ENCODE peak calls at places on chromosomes 1 and 21, in seven cellular contexts. One of them, this sample, is unnamed. For H3K4me1, the result is how much of the 10 kb centered on the place peaks cover.

GRCh38 chr1:70210820-70211219 is 5.4 kb upstream of the LRRC40 start:
- DNase-seq in IMR-90: peak
- DNase-seq in neural progenitor cell: no peak
- DNase-seq in GM23248: peak
- DNase-seq in OCI-LY7: no peak
- DNase-seq in MM.1S: no peak
- DNase-seq in mammary epithelial cell: no peak
- DNase-seq in this sample: no peak

GRCh38 chr21:42614391-42614790 is 39.0 kb upstream of the PDE9A start:
- DNase-seq in MM.1S: no peak
- DNase-seq in IMR-90: no peak
- DNase-seq in OCI-LY7: no peak
- DNase-seq in GM23248: no peak
- DNase-seq in neural progenitor cell: no peak
- DNase-seq in mammary epithelial cell: peak
- DNase-seq in this sample: no peak

GRCh38 chr1:221284028-221284427 is 404.8 kb downstream of the HLX start:
- DNase-seq in neural progenitor cell: no peak
- DNase-seq in OCI-LY7: no peak
- DNase-seq in IMR-90: peak
- DNase-seq in mammary epithelial cell: peak
- DNase-seq in GM23248: peak
- DNase-seq in MM.1S: peak
- DNase-seq in this sample: no peak

GRCh38 chr1:165525708-165526107 is 18.1 kb upstream of the LRRC52 start:
- DNase-seq in neural progenitor cell: no peak
- DNase-seq in OCI-LY7: no peak
- DNase-seq in GM23248: no peak
- DNase-seq in mammary epithelial cell: no peak
- DNase-seq in MM.1S: no peak
- DNase-seq in IMR-90: no peak
- DNase-seq in this sample: no peak

GRCh38 chr1:26994772-26995625 is 1.5 kb downstream of the TRNP1 start:
- DNase-seq in MM.1S: no peak
- DNase-seq in IMR-90: no peak
- DNase-seq in OCI-LY7: peak
- DNase-seq in mammary epithelial cell: peak
- DNase-seq in GM23248: peak
- DNase-seq in neural progenitor cell: no peak
- DNase-seq in this sample: peak

GRCh38 chr1:51877434-51878306 is 857 bp downstream of the NRDC start:
- DNase-seq in neural progenitor cell: no peak
- DNase-seq in OCI-LY7: peak
- DNase-seq in IMR-90: peak
- DNase-seq in mammary epithelial cell: peak
- DNase-seq in MM.1S: peak
- DNase-seq in GM23248: peak
- DNase-seq in this sample: peak

GRCh38 chr1:228271701-228272251 is 63.9 kb downstream of the OBSCN start:
- DNase-seq in OCI-LY7: no peak
- DNase-seq in GM23248: no peak
- DNase-seq in neural progenitor cell: no peak
- DNase-seq in IMR-90: no peak
- DNase-seq in mammary epithelial cell: no peak
- DNase-seq in MM.1S: no peak
- DNase-seq in this sample: peak

GRCh38 chr1:54340876-54341275 is 65.3 kb downstream of the SSBP3 start:
- DNase-seq in IMR-90: no peak
- DNase-seq in MM.1S: no peak
- DNase-seq in neural progenitor cell: peak
- DNase-seq in GM23248: no peak
- DNase-seq in mammary epithelial cell: no peak
- DNase-seq in OCI-LY7: no peak
- DNase-seq in this sample: no peak

GRCh38 chr1:231211005-231211857 is 29.8 kb upstream of the GNPAT start:
- DNase-seq in GM23248: peak
- DNase-seq in mammary epithelial cell: peak
- DNase-seq in MM.1S: peak
- DNase-seq in OCI-LY7: peak
- DNase-seq in neural progenitor cell: peak
- DNase-seq in IMR-90: peak
- DNase-seq in this sample: peak

GRCh38 chr1:209692745-209693504 is 11.7 kb upstream of the HSD11B1 start:
- DNase-seq in mammary epithelial cell: peak
- DNase-seq in IMR-90: peak
- DNase-seq in GM23248: peak
- DNase-seq in MM.1S: peak
- DNase-seq in OCI-LY7: peak
- DNase-seq in neural progenitor cell: peak
- DNase-seq in this sample: peak

GRCh38 chr1:109765896-109766615 is 2.3 kb upstream of the EPS8L3 start:
- DNase-seq in IMR-90: no peak
- DNase-seq in neural progenitor cell: no peak
- DNase-seq in OCI-LY7: no peak
- DNase-seq in GM23248: no peak
- DNase-seq in mammary epithelial cell: no peak
- DNase-seq in MM.1S: no peak
- DNase-seq in this sample: no peak

GRCh38 chr21:36916718-36917117 is 49.8 kb downstream of the HLCS start:
- DNase-seq in OCI-LY7: no peak
- DNase-seq in MM.1S: peak
- DNase-seq in GM23248: no peak
- DNase-seq in mammary epithelial cell: no peak
- DNase-seq in neural progenitor cell: peak
- DNase-seq in IMR-90: no peak
- DNase-seq in this sample: no peak

GRCh38 chr1:147496571-147496970 is 44.7 kb upstream of the BCL9 start:
- DNase-seq in OCI-LY7: peak
- DNase-seq in IMR-90: peak
- DNase-seq in neural progenitor cell: peak
- DNase-seq in MM.1S: no peak
- DNase-seq in GM23248: peak
- DNase-seq in mammary epithelial cell: no peak
- DNase-seq in this sample: peak

GRCh38 chr1:85606414-85606800 is 25.8 kb downstream of the CCN1 start:
- DNase-seq in MM.1S: no peak
- DNase-seq in GM23248: peak
- DNase-seq in neural progenitor cell: no peak
- DNase-seq in OCI-LY7: no peak
- DNase-seq in mammary epithelial cell: peak
- DNase-seq in IMR-90: peak
- DNase-seq in this sample: no peak

GRCh38 chr1:229293528-229294204 is 22.8 kb downstream of the RAB4A start:
- DNase-seq in IMR-90: no peak
- DNase-seq in mammary epithelial cell: no peak
- DNase-seq in MM.1S: no peak
- DNase-seq in OCI-LY7: no peak
- DNase-seq in neural progenitor cell: no peak
- DNase-seq in GM23248: no peak
- DNase-seq in this sample: no peak

GRCh38 chr21:14366998-14367397 is 15.9 kb downstream of the HSPA13 start:
- DNase-seq in OCI-LY7: no peak
- DNase-seq in neural progenitor cell: no peak
- DNase-seq in MM.1S: no peak
- DNase-seq in mammary epithelial cell: no peak
- DNase-seq in GM23248: no peak
- DNase-seq in IMR-90: no peak
- DNase-seq in this sample: no peak

GRCh38 chr1:109762821-109763645 is 690 bp downstream of the EPS8L3 start:
- DNase-seq in IMR-90: peak
- DNase-seq in MM.1S: no peak
- DNase-seq in GM23248: peak
- DNase-seq in OCI-LY7: no peak
- DNase-seq in mammary epithelial cell: peak
- DNase-seq in neural progenitor cell: no peak
- DNase-seq in this sample: no peak

GRCh38 chr1:63223426-63223825 is 98.9 kb upstream of the FOXD3 start:
- DNase-seq in neural progenitor cell: no peak
- DNase-seq in mammary epithelial cell: no peak
- DNase-seq in IMR-90: no peak
- DNase-seq in MM.1S: no peak
- DNase-seq in OCI-LY7: no peak
- DNase-seq in GM23248: no peak
- DNase-seq in this sample: no peak

GRCh38 chr1:225896937-225897549 is 8.1 kb upstream of the LEFTY1 start:
- DNase-seq in OCI-LY7: peak
- DNase-seq in mammary epithelial cell: peak
- DNase-seq in IMR-90: peak
- DNase-seq in MM.1S: peak
- DNase-seq in neural progenitor cell: no peak
- DNase-seq in GM23248: no peak
- DNase-seq in this sample: no peak

GRCh38 chr1:46812996-46813857 is 14.4 kb downstream of the CYP4B1 start:
- DNase-seq in OCI-LY7: no peak
- DNase-seq in neural progenitor cell: no peak
- DNase-seq in GM23248: no peak
- DNase-seq in mammary epithelial cell: no peak
- DNase-seq in IMR-90: no peak
- DNase-seq in MM.1S: no peak
- DNase-seq in this sample: no peak

GRCh38 chr1:46813858-46814396 is 15.1 kb downstream of the CYP4B1 start:
- DNase-seq in mammary epithelial cell: no peak
- DNase-seq in GM23248: no peak
- DNase-seq in MM.1S: no peak
- DNase-seq in neural progenitor cell: no peak
- DNase-seq in IMR-90: no peak
- DNase-seq in OCI-LY7: no peak
- DNase-seq in this sample: no peak

GRCh38 chr1:46811053-46811452 is 12.2 kb downstream of the CYP4B1 start:
- DNase-seq in OCI-LY7: no peak
- DNase-seq in IMR-90: no peak
- DNase-seq in mammary epithelial cell: no peak
- DNase-seq in neural progenitor cell: no peak
- DNase-seq in MM.1S: no peak
- DNase-seq in GM23248: no peak
- DNase-seq in this sample: no peak

GRCh38 chr1:46810596-46810995 is 11.8 kb downstream of the CYP4B1 start:
- DNase-seq in IMR-90: no peak
- DNase-seq in mammary epithelial cell: no peak
- DNase-seq in GM23248: no peak
- DNase-seq in MM.1S: no peak
- DNase-seq in OCI-LY7: no peak
- DNase-seq in neural progenitor cell: no peak
- DNase-seq in this sample: no peak

DNA sequence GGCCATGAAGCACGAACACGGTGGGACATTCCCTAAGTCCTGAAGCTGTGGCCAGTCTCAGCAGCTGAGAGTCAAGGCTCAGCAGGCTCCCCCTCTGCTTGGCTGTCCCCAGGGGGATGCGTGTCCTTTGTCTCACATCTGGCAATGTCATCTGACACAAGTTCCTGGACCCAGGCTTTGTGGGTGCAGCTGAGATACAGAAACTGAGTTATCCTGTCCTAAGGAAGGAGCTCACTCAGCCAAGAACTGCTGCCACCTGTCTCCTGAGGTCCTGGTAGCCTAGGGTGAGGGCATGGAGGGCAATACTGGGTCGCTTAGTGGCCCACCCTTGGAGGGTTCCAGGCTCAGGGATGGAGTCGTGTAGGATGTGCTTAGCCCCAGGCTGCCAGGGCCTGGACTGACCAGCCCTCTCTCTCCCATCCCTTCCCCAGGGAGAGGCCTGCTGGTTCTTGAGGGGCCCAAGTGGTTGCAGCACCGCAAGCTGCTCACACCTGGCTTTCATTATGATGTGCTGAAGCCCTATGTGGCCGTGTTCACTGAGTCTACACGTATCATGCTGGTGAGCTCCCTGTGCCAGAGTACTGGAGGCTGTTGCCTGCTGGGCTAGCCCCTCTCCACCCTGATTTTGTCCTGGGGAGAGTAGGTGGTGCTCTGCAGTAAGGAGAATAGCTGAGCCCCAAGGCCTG is 13.4 kb downstream of the CYP4B1 start:
- DNase-seq in GM23248: no peak
- DNase-seq in IMR-90: no peak
- DNase-seq in neural progenitor cell: no peak
- DNase-seq in OCI-LY7: no peak
- DNase-seq in mammary epithelial cell: no peak
- DNase-seq in MM.1S: no peak
- DNase-seq in this sample: no peak
- H2AFZ ChIP-seq in GM23248: no peak
- H2AFZ ChIP-seq in IMR-90: no peak
- H2AFZ ChIP-seq in neural progenitor cell: no peak
- H2AFZ ChIP-seq in OCI-LY7: no peak
- H2AFZ ChIP-seq in mammary epithelial cell: no peak
- H2AFZ ChIP-seq in MM.1S: no peak
- H2AFZ ChIP-seq in this sample: no peak

DNA sequence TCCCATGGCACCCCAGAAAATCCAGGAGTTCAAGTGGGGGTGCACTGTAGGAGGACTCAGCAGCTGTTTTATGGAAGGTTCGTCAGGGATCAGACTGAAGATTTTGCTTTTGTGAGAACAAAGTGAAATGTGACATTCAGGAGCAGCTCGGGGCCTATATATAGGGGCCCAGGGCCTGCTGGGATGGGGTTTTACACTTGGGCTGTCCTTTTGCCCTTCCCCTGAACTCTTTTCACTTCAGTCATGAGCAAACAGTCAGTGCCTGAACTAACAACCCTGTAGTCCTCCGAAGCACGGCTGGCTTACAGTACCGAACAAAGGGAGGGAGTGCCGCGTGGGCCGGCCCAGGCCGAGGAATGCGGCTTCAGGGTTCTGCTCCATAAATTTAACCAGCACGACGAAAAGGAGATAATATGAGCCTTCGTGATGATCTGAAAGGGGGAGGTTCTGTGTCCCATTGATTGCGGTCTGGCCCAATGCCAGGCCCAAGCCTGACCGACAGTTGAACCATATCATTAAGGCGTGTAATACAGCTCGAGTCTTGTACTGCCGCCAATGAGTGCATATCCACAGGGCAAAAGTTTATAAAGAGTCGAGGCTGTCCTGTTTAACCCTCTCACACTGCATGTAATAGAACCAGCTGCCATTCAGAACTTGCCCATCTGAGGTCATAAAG is 139.9 kb downstream of the DHRS3 start:
- DNase-seq in IMR-90: peak
- DNase-seq in neural progenitor cell: peak
- DNase-seq in GM23248: peak
- DNase-seq in mammary epithelial cell: peak
- DNase-seq in MM.1S: no peak
- DNase-seq in OCI-LY7: no peak
- DNase-seq in this sample: no peak
- H3K4me1 ChIP-seq in IMR-90: under half
- H3K4me1 ChIP-seq in neural progenitor cell: under half
- H3K4me1 ChIP-seq in GM23248: under half
- H3K4me1 ChIP-seq in mammary epithelial cell: half or more
- H3K4me1 ChIP-seq in MM.1S: under half
- H3K4me1 ChIP-seq in OCI-LY7: under half
- H3K4me1 ChIP-seq in this sample: under half

GRCh38 chr1:167266965-167267364 is 46.3 kb downstream of the POU2F1 start:
- DNase-seq in MM.1S: no peak
- DNase-seq in IMR-90: no peak
- DNase-seq in OCI-LY7: no peak
- DNase-seq in neural progenitor cell: no peak
- DNase-seq in GM23248: no peak
- DNase-seq in mammary epithelial cell: no peak
- DNase-seq in this sample: no peak
- H2AFZ ChIP-seq in MM.1S: no peak
- H2AFZ ChIP-seq in IMR-90: no peak
- H2AFZ ChIP-seq in OCI-LY7: no peak
- H2AFZ ChIP-seq in neural progenitor cell: no peak
- H2AFZ ChIP-seq in GM23248: no peak
- H2AFZ ChIP-seq in mammary epithelial cell: no peak
- H2AFZ ChIP-seq in this sample: no peak

GRCh38 chr1:150389650-150390049 is 25.7 kb downstream of the RPRD2 start:
- DNase-seq in MM.1S: no peak
- DNase-seq in neural progenitor cell: no peak
- DNase-seq in GM23248: peak
- DNase-seq in OCI-LY7: no peak
- DNase-seq in IMR-90: peak
- DNase-seq in mammary epithelial cell: no peak
- DNase-seq in this sample: no peak
- H3K4me1 ChIP-seq in MM.1S: under half
- H3K4me1 ChIP-seq in neural progenitor cell: under half
- H3K4me1 ChIP-seq in GM23248: under half
- H3K4me1 ChIP-seq in OCI-LY7: under half
- H3K4me1 ChIP-seq in IMR-90: under half
- H3K4me1 ChIP-seq in mammary epithelial cell: under half
- H3K4me1 ChIP-seq in this sample: under half

This sample was measured in H9.